ENCODE peak calls at places on chromosomes 1 and 21, in eight cellular contexts. One of them, this sample, is unnamed.

GRCh38 chr1:15261155-15262002 is 14.4 kb downstream of the FHAD1 start:
- DNase-seq in cardiac fibroblast: peak
- DNase-seq in astrocyte of the cerebellum: no peak
- DNase-seq in AG10803: no peak
- DNase-seq in A673: peak
- DNase-seq in CD8-positive, alpha-beta T cell: no peak
- DNase-seq in fibroblast of pulmonary artery: peak
- DNase-seq in AG09309: no peak
- DNase-seq in this sample: no peak

GRCh38 chr1:30727796-30728195 is 4.4 kb upstream of the MATN1 start:
- DNase-seq in A673: no peak
- DNase-seq in fibroblast of pulmonary artery: peak
- DNase-seq in AG10803: no peak
- DNase-seq in CD8-positive, alpha-beta T cell: no peak
- DNase-seq in astrocyte of the cerebellum: peak
- DNase-seq in cardiac fibroblast: peak
- DNase-seq in AG09309: no peak
- DNase-seq in this sample: peak

GRCh38 chr1:9865745-9866144 is 42.0 kb upstream of the CLSTN1 start:
- DNase-seq in fibroblast of pulmonary artery: no peak
- DNase-seq in AG10803: no peak
- DNase-seq in A673: no peak
- DNase-seq in astrocyte of the cerebellum: no peak
- DNase-seq in AG09309: no peak
- DNase-seq in CD8-positive, alpha-beta T cell: no peak
- DNase-seq in cardiac fibroblast: no peak
- DNase-seq in this sample: no peak

GRCh38 chr1:53715478-53715877 is 23.5 kb downstream of the GLIS1 start:
- DNase-seq in AG09309: no peak
- DNase-seq in CD8-positive, alpha-beta T cell: no peak
- DNase-seq in A673: peak
- DNase-seq in astrocyte of the cerebellum: no peak
- DNase-seq in cardiac fibroblast: peak
- DNase-seq in fibroblast of pulmonary artery: peak
- DNase-seq in AG10803: no peak
- DNase-seq in this sample: no peak

GRCh38 chr1:9233241-9233941 is 1.2 kb upstream of the H6PD start:
- DNase-seq in cardiac fibroblast: peak
- DNase-seq in AG10803: peak
- DNase-seq in AG09309: peak
- DNase-seq in CD8-positive, alpha-beta T cell: no peak
- DNase-seq in astrocyte of the cerebellum: no peak
- DNase-seq in A673: no peak
- DNase-seq in fibroblast of pulmonary artery: peak
- DNase-seq in this sample: no peak

GRCh38 chr21:41770901-41771624 is 4.2 kb upstream of the RIPK4 start:
- DNase-seq in astrocyte of the cerebellum: no peak
- DNase-seq in cardiac fibroblast: no peak
- DNase-seq in CD8-positive, alpha-beta T cell: no peak
- DNase-seq in A673: no peak
- DNase-seq in fibroblast of pulmonary artery: no peak
- DNase-seq in AG10803: no peak
- DNase-seq in AG09309: no peak
- DNase-seq in this sample: no peak

GRCh38 chr1:228765543-228765942 is 30.3 kb downstream of the RHOU start:
- DNase-seq in cardiac fibroblast: no peak
- DNase-seq in fibroblast of pulmonary artery: no peak
- DNase-seq in CD8-positive, alpha-beta T cell: no peak
- DNase-seq in AG10803: no peak
- DNase-seq in astrocyte of the cerebellum: no peak
- DNase-seq in AG09309: no peak
- DNase-seq in A673: no peak
- DNase-seq in this sample: no peak

GRCh38 chr1:229973297-229973612 is 93.8 kb upstream of the GALNT2 start:
- DNase-seq in AG10803: no peak
- DNase-seq in fibroblast of pulmonary artery: no peak
- DNase-seq in A673: no peak
- DNase-seq in AG09309: no peak
- DNase-seq in astrocyte of the cerebellum: no peak
- DNase-seq in cardiac fibroblast: no peak
- DNase-seq in CD8-positive, alpha-beta T cell: no peak
- DNase-seq in this sample: no peak

GRCh38 chr1:172406968-172407367 is 13.5 kb upstream of the C1orf105 start:
- DNase-seq in AG10803: no peak
- DNase-seq in CD8-positive, alpha-beta T cell: no peak
- DNase-seq in cardiac fibroblast: no peak
- DNase-seq in fibroblast of pulmonary artery: no peak
- DNase-seq in astrocyte of the cerebellum: no peak
- DNase-seq in A673: no peak
- DNase-seq in AG09309: no peak
- DNase-seq in this sample: no peak

GRCh38 chr1:86833461-86834215 is 80.3 kb downstream of the SELENOF start:
- DNase-seq in AG10803: peak
- DNase-seq in CD8-positive, alpha-beta T cell: peak
- DNase-seq in astrocyte of the cerebellum: peak
- DNase-seq in AG09309: peak
- DNase-seq in fibroblast of pulmonary artery: peak
- DNase-seq in A673: peak
- DNase-seq in cardiac fibroblast: peak
- DNase-seq in this sample: peak

GRCh38 chr1:118461154-118461553 is 276.1 kb upstream of the SPAG17 start:
- DNase-seq in A673: no peak
- DNase-seq in cardiac fibroblast: no peak
- DNase-seq in AG09309: no peak
- DNase-seq in CD8-positive, alpha-beta T cell: no peak
- DNase-seq in AG10803: peak
- DNase-seq in fibroblast of pulmonary artery: no peak
- DNase-seq in astrocyte of the cerebellum: no peak
- DNase-seq in this sample: no peak
- TF ChIP-seq CTCF in A673: no peak
- TF ChIP-seq CTCF in cardiac fibroblast: peak
- TF ChIP-seq CTCF in AG09309: no peak
- TF ChIP-seq CTCF in CD8-positive, alpha-beta T cell: no peak
- TF ChIP-seq CTCF in AG10803: peak
- TF ChIP-seq CTCF in fibroblast of pulmonary artery: no peak
- TF ChIP-seq CTCF in astrocyte of the cerebellum: no peak
- TF ChIP-seq CTCF in this sample: peak

GRCh38 chr1:158011714-158012113 is 18.3 kb downstream of the KIRREL1 start:
- DNase-seq in astrocyte of the cerebellum: no peak
- DNase-seq in AG09309: no peak
- DNase-seq in cardiac fibroblast: peak
- DNase-seq in A673: no peak
- DNase-seq in fibroblast of pulmonary artery: no peak
- DNase-seq in CD8-positive, alpha-beta T cell: no peak
- DNase-seq in AG10803: peak
- DNase-seq in this sample: no peak
- H3K4me3 ChIP-seq in astrocyte of the cerebellum: no peak
- H3K4me3 ChIP-seq in AG09309: no peak
- H3K4me3 ChIP-seq in cardiac fibroblast: no peak
- H3K4me3 ChIP-seq in A673: no peak
- H3K4me3 ChIP-seq in fibroblast of pulmonary artery: no peak
- H3K4me3 ChIP-seq in CD8-positive, alpha-beta T cell: no peak
- H3K4me3 ChIP-seq in AG10803: peak
- H3K4me3 ChIP-seq in this sample: peak

GRCh38 chr1:234578735-234579134 is 31.2 kb downstream of the IRF2BP2 start:
- DNase-seq in AG09309: no peak
- DNase-seq in astrocyte of the cerebellum: no peak
- DNase-seq in AG10803: no peak
- DNase-seq in fibroblast of pulmonary artery: no peak
- DNase-seq in A673: no peak
- DNase-seq in cardiac fibroblast: no peak
- DNase-seq in CD8-positive, alpha-beta T cell: no peak
- DNase-seq in this sample: no peak

GRCh38 chr1:234582186-234582585 is 27.8 kb downstream of the IRF2BP2 start:
- DNase-seq in AG09309: no peak
- DNase-seq in astrocyte of the cerebellum: no peak
- DNase-seq in A673: no peak
- DNase-seq in CD8-positive, alpha-beta T cell: no peak
- DNase-seq in fibroblast of pulmonary artery: no peak
- DNase-seq in cardiac fibroblast: no peak
- DNase-seq in AG10803: no peak
- DNase-seq in this sample: no peak

GRCh38 chr1:234578087-234578486 is 31.9 kb downstream of the IRF2BP2 start:
- DNase-seq in CD8-positive, alpha-beta T cell: no peak
- DNase-seq in astrocyte of the cerebellum: no peak
- DNase-seq in cardiac fibroblast: no peak
- DNase-seq in fibroblast of pulmonary artery: no peak
- DNase-seq in AG10803: no peak
- DNase-seq in AG09309: no peak
- DNase-seq in A673: no peak
- DNase-seq in this sample: no peak

GRCh38 chr1:234581063-234581714 is 28.8 kb downstream of the IRF2BP2 start:
- DNase-seq in AG10803: no peak
- DNase-seq in AG09309: no peak
- DNase-seq in astrocyte of the cerebellum: no peak
- DNase-seq in CD8-positive, alpha-beta T cell: no peak
- DNase-seq in cardiac fibroblast: no peak
- DNase-seq in A673: no peak
- DNase-seq in fibroblast of pulmonary artery: no peak
- DNase-seq in this sample: no peak

GRCh38 chr1:234579967-234580366 is 30.0 kb downstream of the IRF2BP2 start:
- DNase-seq in astrocyte of the cerebellum: no peak
- DNase-seq in fibroblast of pulmonary artery: peak
- DNase-seq in CD8-positive, alpha-beta T cell: no peak
- DNase-seq in cardiac fibroblast: no peak
- DNase-seq in AG09309: no peak
- DNase-seq in A673: no peak
- DNase-seq in AG10803: no peak
- DNase-seq in this sample: no peak
- TF ChIP-seq CTCF in astrocyte of the cerebellum: peak
- TF ChIP-seq CTCF in fibroblast of pulmonary artery: peak
- TF ChIP-seq CTCF in CD8-positive, alpha-beta T cell: peak
- TF ChIP-seq CTCF in cardiac fibroblast: peak
- TF ChIP-seq CTCF in AG09309: no peak
- TF ChIP-seq CTCF in A673: no peak
- TF ChIP-seq CTCF in AG10803: peak
- TF ChIP-seq CTCF in this sample: peak

GRCh38 chr1:153542956-153543737 is 2.4 kb upstream of the S100A5 start:
- DNase-seq in AG10803: no peak
- DNase-seq in CD8-positive, alpha-beta T cell: no peak
- DNase-seq in fibroblast of pulmonary artery: no peak
- DNase-seq in cardiac fibroblast: no peak
- DNase-seq in astrocyte of the cerebellum: no peak
- DNase-seq in AG09309: no peak
- DNase-seq in A673: peak
- DNase-seq in this sample: no peak

GRCh38 chr1:153544453-153545066 is 1.0 kb downstream of the S100A4 start:
- DNase-seq in AG10803: no peak
- DNase-seq in cardiac fibroblast: no peak
- DNase-seq in AG09309: no peak
- DNase-seq in CD8-positive, alpha-beta T cell: no peak
- DNase-seq in fibroblast of pulmonary artery: no peak
- DNase-seq in astrocyte of the cerebellum: no peak
- DNase-seq in A673: no peak
- DNase-seq in this sample: no peak

GRCh38 chr1:153545067-153546055 is at the start of gene S100A4:
- DNase-seq in AG10803: peak
- DNase-seq in fibroblast of pulmonary artery: peak
- DNase-seq in cardiac fibroblast: peak
- DNase-seq in AG09309: peak
- DNase-seq in A673: peak
- DNase-seq in CD8-positive, alpha-beta T cell: peak
- DNase-seq in astrocyte of the cerebellum: peak
- DNase-seq in this sample: peak

GRCh38 chr1:153541641-153542569 is 1.2 kb upstream of the S100A5 start:
- DNase-seq in CD8-positive, alpha-beta T cell: no peak
- DNase-seq in astrocyte of the cerebellum: no peak
- DNase-seq in cardiac fibroblast: no peak
- DNase-seq in fibroblast of pulmonary artery: no peak
- DNase-seq in AG09309: no peak
- DNase-seq in AG10803: no peak
- DNase-seq in A673: no peak
- DNase-seq in this sample: no peak

GRCh38 chr1:153543738-153544135 is 1.9 kb downstream of the S100A4 start:
- DNase-seq in CD8-positive, alpha-beta T cell: no peak
- DNase-seq in AG09309: no peak
- DNase-seq in cardiac fibroblast: no peak
- DNase-seq in fibroblast of pulmonary artery: no peak
- DNase-seq in A673: no peak
- DNase-seq in astrocyte of the cerebellum: no peak
- DNase-seq in AG10803: no peak
- DNase-seq in this sample: no peak
- H3K4me3 ChIP-seq in CD8-positive, alpha-beta T cell: peak
- H3K4me3 ChIP-seq in AG09309: no peak
- H3K4me3 ChIP-seq in cardiac fibroblast: no peak
- H3K4me3 ChIP-seq in fibroblast of pulmonary artery: no peak
- H3K4me3 ChIP-seq in A673: no peak
- H3K4me3 ChIP-seq in astrocyte of the cerebellum: no peak
- H3K4me3 ChIP-seq in AG10803: peak
- H3K4me3 ChIP-seq in this sample: peak

DNA sequence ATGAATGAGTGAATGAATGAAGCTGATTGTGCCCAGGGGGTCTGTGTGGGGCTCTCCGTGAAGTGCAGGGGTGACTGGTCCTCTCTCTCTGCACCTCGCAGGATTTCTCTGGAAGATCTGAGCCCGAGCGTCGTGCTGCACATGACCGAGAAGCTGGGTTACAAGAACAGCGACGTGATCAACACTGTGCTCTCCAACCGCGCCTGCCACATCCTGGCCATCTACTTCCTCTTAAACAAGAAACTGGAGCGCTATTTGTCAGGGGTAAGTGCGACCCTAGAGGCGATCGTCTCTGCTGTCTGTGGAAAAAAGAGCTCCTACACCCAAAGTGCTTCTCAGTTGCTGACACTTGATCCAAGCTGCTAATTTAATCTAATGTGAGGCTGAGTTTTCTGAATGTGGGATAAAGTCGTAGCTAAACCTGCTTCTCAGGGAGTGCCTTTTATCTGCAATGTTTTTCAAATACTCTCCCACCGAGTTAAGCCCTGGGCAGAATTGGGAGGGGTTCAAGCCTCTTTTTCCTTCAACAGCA is 101.7 kb downstream of the HUNK start:
- DNase-seq in CD8-positive, alpha-beta T cell: peak
- DNase-seq in cardiac fibroblast: no peak
- DNase-seq in AG09309: no peak
- DNase-seq in fibroblast of pulmonary artery: no peak
- DNase-seq in AG10803: no peak
- DNase-seq in astrocyte of the cerebellum: no peak
- DNase-seq in A673: no peak
- DNase-seq in this sample: no peak
- TF ChIP-seq CTCF in CD8-positive, alpha-beta T cell: no peak
- TF ChIP-seq CTCF in cardiac fibroblast: no peak
- TF ChIP-seq CTCF in AG09309: no peak
- TF ChIP-seq CTCF in fibroblast of pulmonary artery: no peak
- TF ChIP-seq CTCF in AG10803: no peak
- TF ChIP-seq CTCF in astrocyte of the cerebellum: no peak
- TF ChIP-seq CTCF in A673: no peak
- TF ChIP-seq CTCF in this sample: no peak